ENCODE peak calls at places on chromosomes 7 and 10, in four cellular contexts. P, N, B and W are unnamed samples.

GRCh38 chr7:103824251-103824650 is 165.2 kb downstream of the RELN start:
- DNase-seq in P (no peak), N (no peak), B (no peak), W (no peak)

GRCh38 chr7:1709900-1710299 is 39.8 kb downstream of the ELFN1 start:
- DNase-seq in P (no peak), N (no peak), B (no peak), W (no peak)

GRCh38 chr7:77799078-77799964 is 748 bp downstream of the PHTF2 start:
- DNase-seq in N (peak), P (no peak), B (peak), W (peak)

GRCh38 chr10:75399461-75400162 is 2.0 kb downstream of the ZNF503 start:
- DNase-seq in P (peak), N (peak), B (peak), W (peak)

GRCh38 chr10:80509403-80510161 is 28.1 kb upstream of the SH2D4B start:
- DNase-seq in B (peak), P (no peak), N (no peak), W (no peak)

GRCh38 chr7:18356195-18356645 is 139.3 kb upstream of the HDAC9 start:
- DNase-seq in B (peak), N (no peak), P (no peak), W (no peak)

GRCh38 chr10:14565199-14565598 is 209.5 kb downstream of the FAM107B start:
- DNase-seq in N (no peak), P (no peak), B (no peak), W (no peak)

GRCh38 chr7:17625038-17625437 is 315.3 kb downstream of the SNX13 start:
- DNase-seq in P (no peak), B (peak), N (no peak), W (no peak)

GRCh38 chr10:119640384-119640783 is 10.8 kb upstream of the BAG3 start:
- DNase-seq in N (no peak), B (no peak), P (no peak), W (no peak)

GRCh38 chr7:151993977-151994676 is 31.3 kb upstream of the GALNT11 start:
- DNase-seq in P (peak), N (no peak), B (no peak), W (peak)

GRCh38 chr10:100043796-100044195 is 34.0 kb upstream of the DNMBP start:
- DNase-seq in N (no peak), P (no peak), B (no peak), W (no peak)

GRCh38 chr7:36657031-36657660 is 67.1 kb downstream of the AOAH start:
- DNase-seq in P (no peak), N (no peak), B (no peak), W (no peak)

GRCh38 chr10:132005147-132005546 is 23.4 kb upstream of the BNIP3 start:
- DNase-seq in N (no peak), P (no peak), B (no peak), W (no peak)

GRCh38 chr7:32616625-32617024 is 121.3 kb downstream of the AVL9 start:
- DNase-seq in N (no peak), B (peak), P (no peak), W (no peak)

GRCh38 chr7:143085109-143085508 is 33.0 kb downstream of the OR6V1 start:
- DNase-seq in P (no peak), N (no peak), B (no peak), W (no peak)

GRCh38 chr7:116367171-116367813 is 132.2 kb upstream of the CAV2 start:
- DNase-seq in P (no peak), B (no peak), N (no peak), W (no peak)

GRCh38 chr7:77447616-77448015 is 31.5 kb upstream of the GSAP start:
- DNase-seq in P (no peak), N (no peak), B (no peak), W (no peak)

GRCh38 chr10:7306147-7306546 is 104.7 kb downstream of the SFMBT2 start:
- DNase-seq in P (no peak), N (no peak), B (no peak), W (no peak)

GRCh38 chr10:3067859-3068179 is 471 bp downstream of the PFKP start:
- DNase-seq in N (no peak), P (no peak), B (no peak), W (no peak)

GRCh38 chr7:2452643-2453270 is 23.4 kb downstream of the GRIFIN start:
- DNase-seq in B (no peak), P (no peak), N (no peak), W (no peak)

GRCh38 chr10:119658274-119658673 is 7.1 kb downstream of the BAG3 start:
- DNase-seq in B (peak), N (no peak), P (peak), W (peak)

GRCh38 chr10:112766636-112767035 is 183.4 kb upstream of the TCF7L2 start:
- DNase-seq in B (no peak), N (no peak), P (no peak), W (no peak)